ENCODE peak calls at places on chromosomes 12 and 14, in four cellular contexts. One of them, this sample, is unnamed.

GRCh38 chr12:132284071-132284492 is 45.3 kb downstream of the GALNT9 start:
- DNase-seq in GM12878: no peak
- DNase-seq in K562: no peak
- DNase-seq in WTC11: no peak
- DNase-seq in this sample: no peak

GRCh38 chr12:54197037-54197909 is 8.5 kb upstream of the SMUG1 start:
- DNase-seq in GM12878: no peak
- DNase-seq in K562: no peak
- DNase-seq in WTC11: peak; percentile 31
- DNase-seq in this sample: no peak

GRCh38 chr12:120737557-120738251 is 12.1 kb downstream of the ACADS start:
- DNase-seq in WTC11: peak; percentile 69
- DNase-seq in GM12878: no peak
- DNase-seq in K562: peak; percentile 37
- DNase-seq in this sample: no peak

GRCh38 chr12:26473291-26473690 is 277.9 kb downstream of the SSPN start:
- DNase-seq in WTC11: no peak
- DNase-seq in K562: no peak
- DNase-seq in GM12878: peak; percentile 84
- DNase-seq in this sample: no peak

GRCh38 chr14:53571990-53572389 is 384.6 kb downstream of the BMP4 start:
- DNase-seq in GM12878: no peak
- DNase-seq in WTC11: peak; percentile 17
- DNase-seq in K562: no peak
- DNase-seq in this sample: no peak

GRCh38 chr12:180445-180844 is 33.5 kb downstream of the SLC6A12 start:
- DNase-seq in WTC11: no peak
- DNase-seq in GM12878: peak; percentile 25
- DNase-seq in K562: peak; percentile 41
- DNase-seq in this sample: no peak

GRCh38 chr14:99246536-99247083 is 25.4 kb downstream of the BCL11B start:
- DNase-seq in K562: no peak
- DNase-seq in GM12878: no peak
- DNase-seq in WTC11: peak; percentile 66
- DNase-seq in this sample: no peak

GRCh38 chr12:132500856-132501180 is 10.9 kb downstream of the FBRSL1 start:
- DNase-seq in K562: no peak
- DNase-seq in GM12878: no peak
- DNase-seq in WTC11: no peak
- DNase-seq in this sample: no peak

GRCh38 chr12:69069479-69069878 is 136.5 kb upstream of the CPM start:
- DNase-seq in WTC11: no peak
- DNase-seq in GM12878: no peak
- DNase-seq in K562: no peak
- DNase-seq in this sample: no peak

GRCh38 chr12:47740536-47741339 is 15.4 kb upstream of the ENDOU start:
- DNase-seq in GM12878: no peak
- DNase-seq in K562: no peak
- DNase-seq in WTC11: no peak
- DNase-seq in this sample: peak; percentile 9

GRCh38 chr12:47413806-47414205 is 292.0 kb downstream of the RPAP3 start:
- DNase-seq in K562: no peak
- DNase-seq in WTC11: no peak
- DNase-seq in GM12878: no peak
- DNase-seq in this sample: no peak

GRCh38 chr14:78637489-78637888 is 467.3 kb downstream of the NRXN3 start:
- DNase-seq in K562: no peak
- DNase-seq in WTC11: no peak
- DNase-seq in GM12878: no peak
- DNase-seq in this sample: no peak

GRCh38 chr12:54156578-54156977 is 32.2 kb downstream of the SMUG1 start:
- DNase-seq in GM12878: no peak
- DNase-seq in K562: no peak
- DNase-seq in WTC11: no peak
- DNase-seq in this sample: no peak

GRCh38 chr14:70808402-70809237 is 693 bp downstream of the MAP3K9 start:
- DNase-seq in K562: no peak
- DNase-seq in WTC11: peak; percentile 65
- DNase-seq in GM12878: no peak
- DNase-seq in this sample: no peak

GRCh38 chr14:74029136-74029535 is 10.0 kb downstream of the BBOF1 start:
- DNase-seq in K562: no peak
- DNase-seq in GM12878: no peak
- DNase-seq in WTC11: no peak
- DNase-seq in this sample: no peak

GRCh38 chr12:79691299-79692248 is 810 bp upstream of the PAWR start:
- DNase-seq in GM12878: no peak
- DNase-seq in K562: no peak
- DNase-seq in WTC11: no peak
- DNase-seq in this sample: peak; percentile 39

GRCh38 chr12:55934343-55934742 is 3.4 kb downstream of the DGKA start:
- DNase-seq in WTC11: no peak
- DNase-seq in K562: no peak
- DNase-seq in GM12878: no peak
- DNase-seq in this sample: no peak

GRCh38 chr14:98904677-98905076 is 367.3 kb downstream of the BCL11B start:
- DNase-seq in WTC11: no peak
- DNase-seq in GM12878: no peak
- DNase-seq in K562: no peak
- DNase-seq in this sample: no peak

GRCh38 chr14:101506211-101506920 is 54.9 kb upstream of the DIO3 start:
- DNase-seq in WTC11: no peak
- DNase-seq in GM12878: no peak
- DNase-seq in K562: no peak
- DNase-seq in this sample: no peak

GRCh38 chr12:113207621-113208040 is 13.6 kb upstream of the TPCN1 start:
- DNase-seq in GM12878: no peak
- DNase-seq in WTC11: no peak
- DNase-seq in K562: no peak
- DNase-seq in this sample: no peak

GRCh38 chr14:68623307-68623706 is 169.6 kb downstream of the ZFP36L1 start:
- DNase-seq in WTC11: no peak
- DNase-seq in K562: no peak
- DNase-seq in GM12878: no peak
- DNase-seq in this sample: no peak

GRCh38 chr12:112456029-112456428 is 37.3 kb downstream of the PTPN11 start:
- DNase-seq in WTC11: no peak
- DNase-seq in GM12878: no peak
- DNase-seq in K562: no peak
- DNase-seq in this sample: no peak

GRCh38 chr14:55271572-55272414 is 572 bp downstream of the FBXO34 start:
- DNase-seq in WTC11: peak; percentile 57
- DNase-seq in GM12878: no peak
- DNase-seq in K562: peak; percentile 89
- DNase-seq in this sample: peak; percentile 41

GRCh38 chr14:41749425-41749824 is 142.7 kb downstream of the LRFN5 start:
- DNase-seq in K562: no peak
- DNase-seq in GM12878: no peak
- DNase-seq in WTC11: no peak
- DNase-seq in this sample: peak; percentile 23

GRCh38 chr12:2110127-2110526 is 57.3 kb downstream of the CACNA1C start:
- DNase-seq in GM12878: no peak
- DNase-seq in K562: no peak
- DNase-seq in WTC11: no peak
- DNase-seq in this sample: no peak

GRCh38 chr12:32290411-32290810 is 108.9 kb upstream of the FGD4 start:
- DNase-seq in K562: peak; percentile 42
- DNase-seq in GM12878: no peak
- DNase-seq in WTC11: no peak
- DNase-seq in this sample: no peak

GRCh38 chr12:123442774-123443173 is 6.3 kb upstream of the RILPL2 start:
- DNase-seq in GM12878: no peak
- DNase-seq in K562: no peak
- DNase-seq in WTC11: no peak
- DNase-seq in this sample: no peak

GRCh38 chr12:123444396-123445026 is 8.0 kb upstream of the RILPL2 start:
- DNase-seq in WTC11: no peak
- DNase-seq in GM12878: no peak
- DNase-seq in K562: no peak
- DNase-seq in this sample: peak; percentile 78

GRCh38 chr12:123441523-123442164 is 5.2 kb upstream of the RILPL2 start:
- DNase-seq in K562: no peak
- DNase-seq in GM12878: peak; percentile 73
- DNase-seq in WTC11: no peak
- DNase-seq in this sample: no peak

GRCh38 chr12:123449103-123449736 is 8.7 kb upstream of the SNRNP35 start:
- DNase-seq in K562: no peak
- DNase-seq in GM12878: no peak
- DNase-seq in WTC11: no peak
- DNase-seq in this sample: peak; percentile 69

DNA sequence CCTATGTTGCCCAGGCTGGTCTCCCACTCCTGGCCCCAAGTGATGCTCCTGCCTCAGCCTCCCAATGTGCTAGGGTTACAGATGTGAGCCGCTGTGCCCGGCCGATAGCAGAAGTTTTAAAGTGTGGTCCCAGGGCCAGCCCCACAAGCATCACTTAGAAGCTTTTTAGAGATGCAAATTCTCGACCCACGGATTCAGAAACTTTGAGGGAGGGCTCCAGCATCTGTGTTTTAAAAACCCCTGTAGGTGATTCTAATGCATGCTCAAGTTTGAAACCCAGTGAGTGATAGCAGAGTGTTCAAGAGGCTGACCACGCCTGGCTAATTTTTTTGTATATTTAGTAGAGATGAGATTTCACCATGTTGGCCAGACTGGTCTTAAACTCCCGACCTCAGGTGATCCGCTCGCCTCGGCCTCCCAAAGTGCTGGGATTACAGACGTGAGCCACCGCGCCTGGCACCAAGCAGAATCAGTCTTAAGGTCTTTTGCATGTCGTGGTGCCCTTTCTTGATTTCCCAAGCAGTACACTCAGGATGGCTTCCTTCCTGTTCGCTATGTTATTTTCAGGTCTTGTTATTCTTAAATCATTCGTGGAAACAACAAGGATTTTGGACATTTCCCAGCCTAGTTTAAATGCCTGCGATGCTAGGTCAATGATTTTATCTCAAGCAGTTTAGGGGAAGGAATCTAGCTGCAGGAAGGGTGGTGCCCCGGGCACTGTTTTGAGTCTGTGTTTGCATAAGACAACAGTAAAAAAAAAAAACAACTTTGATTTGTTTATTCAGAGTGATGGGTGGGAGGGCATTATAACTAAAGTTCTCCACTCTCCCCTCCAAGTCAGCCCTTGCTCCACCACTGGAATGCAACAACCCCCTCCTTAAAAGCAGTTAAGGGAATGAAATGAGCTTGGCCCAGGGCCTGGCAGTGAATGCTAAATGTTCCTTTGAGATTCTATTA is 9.2 kb upstream of the RILPL2 start:
- DNase-seq in K562: no peak
- DNase-seq in GM12878: no peak
- DNase-seq in WTC11: no peak
- DNase-seq in this sample: no peak
- TF ChIP-seq TCF7 in K562: no peak
- TF ChIP-seq TCF7 in GM12878: no peak
- TF ChIP-seq TCF7 in WTC11: no peak
- TF ChIP-seq TCF7 in this sample: no peak

GRCh38 chr14:69719501-69719951 is 47.4 kb upstream of the SRSF5 start:
- DNase-seq in K562: no peak
- DNase-seq in WTC11: peak; percentile 33
- DNase-seq in GM12878: no peak
- DNase-seq in this sample: no peak
- TF ChIP-seq TCF7 in K562: no peak
- TF ChIP-seq TCF7 in WTC11: no peak
- TF ChIP-seq TCF7 in GM12878: no peak
- TF ChIP-seq TCF7 in this sample: no peak

GRCh38 chr12:13234045-13234641 is 37.6 kb downstream of the EMP1 start:
- DNase-seq in WTC11: peak; percentile 55
- DNase-seq in K562: peak; percentile 14
- DNase-seq in GM12878: no peak
- DNase-seq in this sample: peak; percentile 34
- TF ChIP-seq TCF7 in WTC11: no peak
- TF ChIP-seq TCF7 in K562: no peak
- TF ChIP-seq TCF7 in GM12878: no peak
- TF ChIP-seq TCF7 in this sample: no peak

DNA sequence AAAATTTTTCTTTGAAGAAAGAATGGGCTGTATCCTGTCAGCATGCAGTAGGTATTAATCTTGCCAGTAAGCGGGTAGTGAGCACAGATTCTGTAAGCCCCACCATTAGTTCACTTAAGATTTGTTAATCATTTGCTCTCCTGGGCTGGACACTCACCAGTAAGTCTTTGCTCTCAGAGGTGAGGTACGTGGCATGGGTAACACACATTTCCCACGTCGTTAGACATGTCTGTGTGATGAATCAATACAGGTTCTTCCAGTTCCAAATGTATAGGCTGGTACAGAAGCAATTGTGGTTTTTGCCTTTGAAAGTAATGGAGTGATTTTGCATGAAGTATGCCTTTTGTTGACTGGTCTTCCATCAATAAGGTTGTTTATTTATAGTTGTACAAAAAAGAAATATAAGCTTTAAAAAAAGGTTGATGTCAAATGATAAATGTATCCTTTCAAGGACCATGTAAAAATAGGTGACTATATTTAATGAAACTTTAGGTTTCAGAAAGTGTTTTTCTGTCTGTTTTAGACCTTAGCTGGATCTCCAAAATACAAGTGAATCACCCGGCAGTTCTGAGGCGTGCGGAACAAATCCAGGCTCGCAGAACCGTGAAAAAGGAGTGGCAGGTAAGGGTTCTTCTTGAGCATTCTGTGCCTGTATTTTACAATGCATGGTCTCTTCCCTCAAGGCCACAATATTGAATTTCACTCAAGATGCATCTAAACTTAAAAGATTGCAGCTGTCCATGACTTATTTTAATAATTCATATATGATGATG is 45.5 kb downstream of the DERA start:
- DNase-seq in WTC11: no peak
- DNase-seq in GM12878: no peak
- DNase-seq in K562: no peak
- DNase-seq in this sample: no peak
- TF ChIP-seq TCF7 in WTC11: no peak
- TF ChIP-seq TCF7 in GM12878: no peak
- TF ChIP-seq TCF7 in K562: no peak
- TF ChIP-seq TCF7 in this sample: no peak

GRCh38 chr12:119678459-119678858 is 10.5 kb downstream of the PRKAB1 start:
- DNase-seq in K562: no peak
- DNase-seq in WTC11: no peak
- DNase-seq in GM12878: no peak
- DNase-seq in this sample: no peak
- TF ChIP-seq TCF7 in K562: no peak
- TF ChIP-seq TCF7 in WTC11: no peak
- TF ChIP-seq TCF7 in GM12878: no peak
- TF ChIP-seq TCF7 in this sample: no peak

DNA sequence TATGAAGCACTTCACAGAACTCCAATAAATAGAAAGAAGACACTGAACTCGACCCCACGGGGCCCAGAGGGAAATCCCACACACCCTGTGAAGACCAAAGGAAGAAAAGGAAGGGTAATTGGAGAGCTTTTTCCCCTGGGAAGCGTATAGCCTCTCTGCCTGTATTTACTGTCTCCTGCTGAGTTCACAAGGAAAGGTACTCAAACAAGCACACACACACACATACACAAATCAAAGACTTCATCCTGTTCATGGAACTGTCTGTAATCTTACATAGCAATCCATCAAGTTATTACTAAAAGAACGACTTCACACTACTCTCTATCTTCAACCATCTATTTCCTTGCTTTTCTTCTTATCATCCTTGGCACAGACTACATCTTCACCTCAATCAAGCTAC is 15.2 kb downstream of the FOXN3 start:
- DNase-seq in WTC11: no peak
- DNase-seq in GM12878: no peak
- DNase-seq in K562: no peak
- DNase-seq in this sample: no peak
- TF ChIP-seq TCF7 in WTC11: no peak
- TF ChIP-seq TCF7 in GM12878: no peak
- TF ChIP-seq TCF7 in K562: no peak
- TF ChIP-seq TCF7 in this sample: no peak